ENCODE peak calls at places on chromosomes 5 and 9, in nine cellular contexts. H is astrocyte of the hippocampus; W is activated CD4-positive, alpha-beta T cell treated with anti-CD3 and anti-CD28 coated beads, Interleukin-2, amount 50 U/mL, for 4 hours; E is H7; T is effector memory CD4-positive, alpha-beta T cell; U is NCI-H524; Y is amniotic stem cell; O is T-helper 1 cell; A is NCI-H1417. N is an unnamed sample.

GRCh38 chr9:89601306-89601705 is 3.5 kb upstream of the GADD45G start:
- DNase-seq in T (no peak), H (no peak), A (no peak), Y (no peak), E (no peak), W (no peak), O (no peak), U (no peak), N (no peak)

GRCh38 chr5:39178171-39178570 is 41.2 kb downstream of the FYB1 start:
- DNase-seq in A (no peak), H (no peak), W (no peak), Y (no peak), T (no peak), E (no peak), U (no peak), O (no peak), N (no peak)

GRCh38 chr9:87763286-87763685 is 37.4 kb downstream of the CTSL start:
- DNase-seq in O (no peak), E (no peak), H (no peak), T (no peak), W (no peak), U (no peak), Y (no peak), A (no peak), N (no peak)

GRCh38 chr9:114449236-114449635 is 56.0 kb downstream of the WHRN start:
- DNase-seq in H (no peak), U (no peak), W (no peak), E (no peak), O (no peak), Y (no peak), A (no peak), T (no peak), N (no peak)

GRCh38 chr5:1827410-1828397 is 26.5 kb downstream of the NDUFS6 start:
- DNase-seq in T (no peak), O (no peak), Y (no peak), H (no peak), W (no peak), E (peak; percentile 94), A (no peak), U (no peak), N (no peak)

GRCh38 chr5:123450641-123451421 is 27.6 kb upstream of the CEP120 start:
- DNase-seq in Y (no peak), O (no peak), T (no peak), W (no peak), A (peak; percentile 60), U (peak; percentile 65), E (no peak), H (peak; percentile 72), N (no peak)

GRCh38 chr5:15717002-15717401 is 217.0 kb downstream of the FBXL7 start:
- DNase-seq in E (peak; percentile 4), W (no peak), U (no peak), H (peak; percentile 38), A (no peak), Y (peak; percentile 8), T (no peak), O (no peak), N (no peak)

GRCh38 chr5:171494452-171495121 is 75.1 kb downstream of the FGF18 start:
- DNase-seq in A (no peak), E (peak; percentile 89), W (no peak), T (no peak), U (no peak), Y (peak; percentile 43), H (peak; percentile 85), O (no peak), N (no peak)

GRCh38 chr9:110015759-110016158 is 192.2 kb downstream of the C9orf152 start:
- DNase-seq in A (no peak), H (peak; percentile 67), T (no peak), W (peak; percentile 6), E (no peak), O (no peak), U (no peak), Y (peak; percentile 13), N (peak; percentile 12)

GRCh38 chr9:91825422-91825821 is 124.6 kb downstream of the ROR2 start:
- DNase-seq in W (no peak), O (no peak), E (no peak), H (no peak), U (no peak), T (no peak), A (no peak), Y (no peak), N (no peak)

GRCh38 chr9:118595719-118596305 is 773.4 kb downstream of the BRINP1 start:
- DNase-seq in W (no peak), E (peak; percentile 22), T (no peak), Y (peak; percentile 34), A (peak; percentile 73), H (peak; percentile 74), O (no peak), U (peak; percentile 63), N (no peak)

GRCh38 chr5:68465133-68465532 is 249.6 kb downstream of the PIK3R1 start:
- DNase-seq in T (no peak), H (no peak), Y (no peak), W (peak; percentile 17), O (no peak), E (no peak), U (no peak), A (no peak), N (peak; percentile 7)

GRCh38 chr5:74085782-74086181 is 459.8 kb downstream of the ARHGEF28 start:
- DNase-seq in Y (no peak), E (no peak), U (no peak), O (no peak), H (no peak), W (no peak), A (peak; percentile 10), T (no peak), N (no peak)

GRCh38 chr9:89427621-89428221 is 70.2 kb downstream of the SEMA4D start:
- DNase-seq in U (no peak), T (peak; percentile 54), O (no peak), A (no peak), Y (no peak), W (peak; percentile 82), E (no peak), H (no peak), N (peak; percentile 82)

GRCh38 chr5:109199294-109199693 is 210.5 kb downstream of the PJA2 start:
- DNase-seq in T (no peak), H (peak; percentile 32), E (no peak), A (no peak), O (no peak), U (no peak), Y (no peak), W (no peak), N (no peak)

GRCh38 chr5:114988096-114988495 is 181.6 kb downstream of the TRIM36 start:
- DNase-seq in A (no peak), Y (no peak), W (no peak), H (no peak), T (no peak), O (no peak), E (no peak), U (no peak), N (no peak)

GRCh38 chr5:146409081-146409671 is 38.0 kb upstream of the TCERG1 start:
- DNase-seq in E (no peak), Y (peak; percentile 5), U (no peak), O (no peak), W (no peak), A (no peak), T (no peak), H (peak; percentile 64), N (no peak)

GRCh38 chr5:124343451-124343867 is 403.0 kb downstream of the ZNF608 start:
- DNase-seq in O (no peak), U (no peak), A (no peak), T (no peak), H (peak; percentile 91), W (no peak), Y (peak; percentile 65), E (no peak), N (no peak)

GRCh38 chr9:94675008-94675841 is 35.9 kb upstream of the FBP1 start:
- DNase-seq in Y (no peak), U (no peak), H (peak; percentile 83), W (no peak), T (no peak), O (no peak), A (no peak), E (no peak), N (no peak)

GRCh38 chr9:70013598-70014196 is 30.0 kb upstream of the MAMDC2 start:
- DNase-seq in E (no peak), W (no peak), A (no peak), U (peak; percentile 17), O (no peak), T (no peak), H (peak; percentile 46), Y (no peak), N (no peak)

GRCh38 chr9:110641350-110641749 is 27.2 kb upstream of the MUSK start:
- DNase-seq in U (no peak), Y (peak; percentile 34), T (no peak), W (no peak), O (no peak), E (no peak), H (no peak), A (no peak), N (no peak)

GRCh38 chr9:78031271-78031825 is at the start of gene GNAQ:
- DNase-seq in U (no peak), A (peak; percentile 89), T (no peak), Y (no peak), E (peak; percentile 77), W (peak; percentile 18), H (peak; percentile 71), O (no peak), N (no peak)

GRCh38 chr9:101848485-101848919 is 110.1 kb upstream of the GRIN3A start:
- DNase-seq in O (no peak), A (no peak), Y (no peak), T (no peak), H (peak; percentile 69), W (no peak), E (no peak), U (no peak), N (no peak)

GRCh38 chr9:22142681-22143080 is 133.6 kb upstream of the CDKN2B start:
- DNase-seq in E (no peak), Y (no peak), H (peak; percentile 34), T (no peak), A (no peak), W (no peak), U (no peak), O (no peak), N (no peak)

GRCh38 chr9:129761293-129761900 is 8.6 kb upstream of the PTGES start:
- DNase-seq in Y (no peak), U (no peak), E (no peak), H (peak; percentile 16), T (no peak), O (no peak), A (no peak), W (no peak), N (no peak)

GRCh38 chr5:88480766-88481499 is 212.3 kb upstream of the TMEM161B start:
- DNase-seq in E (no peak), O (no peak), A (no peak), U (no peak), W (no peak), Y (no peak), T (no peak), H (no peak), N (no peak)

GRCh38 chr9:12759767-12760166 is 15.1 kb upstream of the LURAP1L start:
- DNase-seq in T (no peak), U (no peak), W (no peak), O (no peak), A (no peak), E (no peak), Y (no peak), H (peak; percentile 70), N (no peak)

GRCh38 chr5:160357861-160358411 is 12.5 kb downstream of the C1QTNF2 start:
- DNase-seq in Y (no peak), W (no peak), E (peak; percentile 21), T (no peak), A (no peak), O (no peak), H (no peak), U (no peak), N (no peak)

GRCh38 chr5:30502277-30502676 is 691.2 kb upstream of the CDH6 start:
- DNase-seq in T (no peak), A (no peak), O (no peak), W (no peak), U (no peak), H (peak; percentile 56), E (no peak), Y (no peak), N (no peak)

GRCh38 chr9:16710888-16711287 is 159.6 kb downstream of the BNC2 start:
- DNase-seq in Y (no peak), U (peak; percentile 51), E (no peak), W (no peak), T (no peak), A (no peak), O (no peak), H (no peak), N (no peak)

GRCh38 chr5:9056046-9056445 is 489.8 kb downstream of the SEMA5A start:
- DNase-seq in E (no peak), W (no peak), A (no peak), U (no peak), T (no peak), Y (no peak), H (peak; percentile 33), O (no peak), N (no peak)